ENCODE peak calls at places on chromosomes 7 and 10, in four cellular contexts. C is cardiac muscle cell, V is neural progenitor cell, O is SJSA1. Q is an unnamed sample.

GRCh38 chr10:72087969-72088878 is at the start of gene SPOCK2:
- DNase-seq in C (peak), O (no peak), V (peak), Q (no peak)

GRCh38 chr10:65040796-65041195 is 1519.6 kb downstream of the REEP3 start:
- DNase-seq in V (no peak), O (no peak), C (no peak), Q (no peak)

GRCh38 chr10:69057951-69058297 is 30.0 kb upstream of the SRGN start:
- DNase-seq in C (peak), O (peak), V (no peak), Q (no peak)

GRCh38 chr7:15751191-15751701 is 64.8 kb upstream of the MEOX2 start:
- DNase-seq in O (no peak), V (no peak), C (no peak), Q (no peak)

GRCh38 chr10:103145046-103145445 is 48.0 kb downstream of the NT5C2 start:
- DNase-seq in O (peak), V (no peak), C (peak), Q (no peak)

GRCh38 chr10:57988964-57989363 is 278.7 kb downstream of the IPMK start:
- DNase-seq in V (no peak), C (no peak), O (no peak), Q (no peak)

GRCh38 chr10:133169173-133169947 is 9.3 kb downstream of the KNDC1 start:
- DNase-seq in C (no peak), V (no peak), O (no peak), Q (no peak)

GRCh38 chr10:62652114-62652513 is 152.4 kb upstream of the ADO start:
- DNase-seq in C (peak), V (no peak), O (no peak), Q (no peak)

GRCh38 chr7:83547526-83547925 is 101.4 kb downstream of the SEMA3E start:
- DNase-seq in O (no peak), V (no peak), C (peak), Q (peak)

GRCh38 chr7:4951903-4952636 is 6.9 kb downstream of the MMD2 start:
- DNase-seq in V (peak), O (no peak), C (peak), Q (no peak)

GRCh38 chr7:41148521-41148951 is 554.4 kb downstream of the INHBA start:
- DNase-seq in C (peak), V (no peak), O (peak), Q (peak)

GRCh38 chr7:148304456-148304855 is 286.1 kb upstream of the C7orf33 start:
- DNase-seq in C (no peak), O (no peak), V (no peak), Q (no peak)

GRCh38 chr7:148306759-148307158 is 283.8 kb upstream of the C7orf33 start:
- DNase-seq in C (no peak), V (no peak), O (no peak), Q (no peak)

GRCh38 chr7:148299335-148299734 is 291.2 kb upstream of the C7orf33 start:
- DNase-seq in C (no peak), V (no peak), O (no peak), Q (no peak)

GRCh38 chr7:148299877-148300276 is 290.7 kb upstream of the C7orf33 start:
- DNase-seq in C (no peak), V (no peak), O (no peak), Q (no peak)

DNA sequence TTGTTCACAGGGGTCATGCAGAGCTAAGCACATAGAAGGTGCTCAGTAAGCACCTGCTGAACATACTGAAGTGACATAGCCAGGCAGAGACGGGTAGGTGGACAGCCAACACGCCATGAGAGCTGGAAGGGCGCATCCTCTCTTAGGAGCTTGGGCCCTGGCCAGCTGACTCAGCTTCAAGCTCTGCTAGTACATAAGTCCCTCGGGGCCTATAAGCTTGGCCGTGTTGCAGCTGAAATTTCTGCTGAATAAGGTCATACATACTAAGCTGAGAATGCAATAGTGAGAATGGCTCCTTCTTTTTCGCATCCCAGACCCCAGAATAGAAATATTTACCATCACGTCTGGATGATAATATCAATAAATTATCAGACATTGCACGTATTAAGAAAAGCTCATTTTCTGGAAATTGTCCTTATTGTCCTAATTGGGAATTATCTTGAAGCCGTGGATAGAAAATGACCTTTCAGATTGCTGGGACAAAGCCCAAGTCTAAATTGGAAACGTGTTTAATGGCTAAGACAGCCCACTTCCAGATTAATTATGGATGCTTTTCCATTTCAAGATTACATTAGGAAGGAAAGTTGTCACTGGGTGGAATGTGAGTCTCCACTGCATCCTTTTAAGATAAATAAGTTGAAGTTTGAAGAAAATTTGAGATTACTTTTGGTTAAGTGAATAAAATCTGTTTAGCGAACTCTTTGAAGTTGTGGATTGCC is 287.1 kb upstream of the C7orf33 start:
- DNase-seq in V (no peak), O (no peak), C (peak), Q (peak)
- H3K27ac ChIP-seq in V (no peak), O (no peak), C (no peak), Q (no peak)

DNA sequence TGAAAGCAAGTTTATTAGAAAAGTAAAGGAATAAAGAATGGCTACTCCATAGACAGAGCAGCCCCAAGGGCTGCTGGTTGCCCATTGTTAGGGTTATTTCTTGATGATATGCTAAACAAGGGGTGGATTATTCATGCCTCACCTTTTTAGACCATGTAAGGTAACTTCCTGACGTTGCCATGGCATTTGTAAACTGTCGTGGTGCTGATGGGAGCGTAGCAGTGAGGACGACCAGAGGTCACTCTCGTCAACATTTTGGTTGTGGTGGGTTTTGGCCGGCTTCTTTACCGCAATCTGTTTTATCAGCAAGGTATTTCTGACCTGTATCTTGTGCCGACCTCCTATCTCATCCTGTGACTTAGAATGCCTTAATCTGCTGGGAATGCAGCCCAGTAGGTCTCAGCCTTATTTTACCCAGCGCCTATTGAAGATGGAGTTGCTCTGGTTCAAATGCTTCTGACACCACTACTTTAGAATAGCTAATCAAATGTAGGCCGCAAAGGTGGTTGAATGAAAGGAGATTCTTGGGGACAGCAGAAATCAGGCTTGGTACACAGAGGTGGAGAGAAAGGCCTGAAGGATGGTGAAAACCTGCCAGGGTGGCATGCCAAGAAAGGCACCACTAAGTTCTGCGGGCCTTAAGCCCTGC is 17.9 kb upstream of the SMO start:
- DNase-seq in C (no peak), O (no peak), V (no peak), Q (no peak)
- H3K27ac ChIP-seq in C (no peak), O (no peak), V (no peak), Q (no peak)

DNA sequence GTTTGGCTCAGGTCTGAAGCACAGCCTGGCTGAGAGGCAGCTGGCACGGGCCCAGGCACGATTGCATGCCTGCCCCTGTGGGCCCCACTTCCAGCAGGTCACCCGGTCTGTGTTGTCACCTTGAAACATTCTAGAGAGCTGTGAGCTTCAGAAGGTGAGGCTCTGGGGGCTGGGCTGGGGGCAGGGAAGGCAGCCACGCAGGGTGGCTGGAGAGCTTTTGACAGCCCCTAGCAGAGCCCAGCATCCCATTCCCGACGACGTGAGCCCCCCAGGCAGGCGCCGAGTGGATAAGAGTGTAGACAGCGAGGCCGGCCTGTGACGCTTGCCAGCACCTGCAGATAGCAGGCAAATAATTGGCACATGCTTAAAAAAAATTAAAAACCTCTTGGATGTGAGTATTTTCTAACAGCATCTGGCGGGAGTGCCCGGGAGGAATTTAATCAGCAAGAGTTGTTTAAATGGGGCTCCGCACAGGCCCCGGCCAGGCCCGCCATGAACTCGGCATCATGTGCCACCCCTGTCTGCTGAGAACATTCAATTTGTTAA is 212.0 kb upstream of the TBX20 start:
- DNase-seq in O (no peak), C (no peak), V (no peak), Q (no peak)
- H3K27ac ChIP-seq in O (no peak), C (peak), V (no peak), Q (no peak)

GRCh38 chr10:83995932-83996331 is 143.4 kb upstream of the GHITM start:
- DNase-seq in C (no peak), V (no peak), O (no peak), Q (no peak)
- H3K27ac ChIP-seq in C (no peak), V (no peak), O (no peak), Q (no peak)

GRCh38 chr7:1473864-1474512 is 14.7 kb upstream of the MICALL2 start:
- DNase-seq in O (peak), C (peak), V (peak), Q (peak)
- H3K27ac ChIP-seq in O (no peak), C (no peak), V (no peak), Q (peak)

GRCh38 chr10:89915970-89916369 is 214.6 kb downstream of the KIF20B start:
- DNase-seq in C (no peak), O (no peak), V (no peak), Q (no peak)
- H3K27ac ChIP-seq in C (no peak), O (no peak), V (no peak), Q (no peak)

GRCh38 chr10:5896765-5897340 is 6.8 kb downstream of the FBH1 start:
- DNase-seq in O (no peak), V (no peak), C (no peak), Q (no peak)
- H3K27ac ChIP-seq in O (no peak), V (no peak), C (peak), Q (no peak)